ENCODE peak calls at places on chromosomes 6 and 20, in four cellular contexts. One of them, this sample, is unnamed.

GRCh38 chr20:53739799-53740785 is 146.5 kb upstream of the ZNF217 start:
- DNase-seq in IMR-90: peak; percentile 44
- DNase-seq in mesendoderm: no peak
- DNase-seq in neuronal stem cell: no peak
- DNase-seq in this sample: no peak

GRCh38 chr20:61370841-61371303 is 118.8 kb downstream of the CDH4 start:
- DNase-seq in IMR-90: no peak
- DNase-seq in mesendoderm: no peak
- DNase-seq in neuronal stem cell: peak; percentile 75
- DNase-seq in this sample: no peak

GRCh38 chr20:57195023-57195758 is 71.2 kb downstream of the BMP7 start:
- DNase-seq in IMR-90: peak; percentile 48
- DNase-seq in mesendoderm: no peak
- DNase-seq in neuronal stem cell: no peak
- DNase-seq in this sample: no peak

GRCh38 chr6:119986934-119987549 is 637.5 kb upstream of the MAN1A1 start:
- DNase-seq in IMR-90: no peak
- DNase-seq in mesendoderm: peak; percentile 53
- DNase-seq in neuronal stem cell: no peak
- DNase-seq in this sample: no peak

GRCh38 chr6:23969344-23969743 is 156.7 kb upstream of the NRSN1 start:
- DNase-seq in IMR-90: no peak
- DNase-seq in mesendoderm: no peak
- DNase-seq in neuronal stem cell: no peak
- DNase-seq in this sample: no peak

GRCh38 chr6:1526689-1527088 is 83.0 kb upstream of the FOXC1 start:
- DNase-seq in IMR-90: no peak
- DNase-seq in mesendoderm: no peak
- DNase-seq in neuronal stem cell: no peak
- DNase-seq in this sample: peak; percentile 15

GRCh38 chr20:48448601-48449384 is 379.0 kb downstream of the PREX1 start:
- DNase-seq in IMR-90: no peak
- DNase-seq in mesendoderm: no peak
- DNase-seq in neuronal stem cell: no peak
- DNase-seq in this sample: no peak

GRCh38 chr6:551405-551804 is 105.5 kb downstream of the HUS1B start:
- DNase-seq in IMR-90: peak; percentile 51
- DNase-seq in mesendoderm: peak; percentile 91
- DNase-seq in neuronal stem cell: peak; percentile 23
- DNase-seq in this sample: no peak

GRCh38 chr6:79250559-79250958 is 16.1 kb upstream of the HMGN3 start:
- DNase-seq in IMR-90: no peak
- DNase-seq in mesendoderm: no peak
- DNase-seq in neuronal stem cell: no peak
- DNase-seq in this sample: no peak

GRCh38 chr6:36232172-36232571 is 35.6 kb downstream of the BRPF3 start:
- DNase-seq in IMR-90: no peak
- DNase-seq in mesendoderm: no peak
- DNase-seq in neuronal stem cell: no peak
- DNase-seq in this sample: no peak

GRCh38 chr6:97240222-97240621 is 42.8 kb downstream of the MMS22L start:
- DNase-seq in IMR-90: peak; percentile 74
- DNase-seq in mesendoderm: no peak
- DNase-seq in neuronal stem cell: no peak
- DNase-seq in this sample: no peak

GRCh38 chr6:149046822-149047246 is 270.7 kb upstream of the TAB2 start:
- DNase-seq in IMR-90: peak; percentile 58
- DNase-seq in mesendoderm: peak; percentile 20
- DNase-seq in neuronal stem cell: no peak
- DNase-seq in this sample: no peak

GRCh38 chr6:140602843-140603242 is 1228.4 kb upstream of the CITED2 start:
- DNase-seq in IMR-90: no peak
- DNase-seq in mesendoderm: no peak
- DNase-seq in neuronal stem cell: no peak
- DNase-seq in this sample: no peak

GRCh38 chr6:111721677-111722219 is 116.1 kb upstream of the TRAF3IP2 start:
- DNase-seq in IMR-90: peak; percentile 44
- DNase-seq in mesendoderm: peak; percentile 65
- DNase-seq in neuronal stem cell: no peak
- DNase-seq in this sample: peak; percentile 52

GRCh38 chr20:38601216-38602184 is at the start of gene ARHGAP40:
- DNase-seq in IMR-90: no peak
- DNase-seq in mesendoderm: peak; percentile 78
- DNase-seq in neuronal stem cell: no peak
- DNase-seq in this sample: no peak

GRCh38 chr6:31692886-31693285 is 10.2 kb downstream of the ABHD16A start:
- DNase-seq in IMR-90: no peak
- DNase-seq in mesendoderm: no peak
- DNase-seq in neuronal stem cell: no peak
- DNase-seq in this sample: no peak

GRCh38 chr6:69719602-69720193 is 77.1 kb downstream of the LMBRD1 start:
- DNase-seq in IMR-90: peak; percentile 37
- DNase-seq in mesendoderm: peak; percentile 45
- DNase-seq in neuronal stem cell: no peak
- DNase-seq in this sample: no peak

GRCh38 chr6:166115609-166116008 is 52.0 kb downstream of the TBXT start:
- DNase-seq in IMR-90: no peak
- DNase-seq in mesendoderm: no peak
- DNase-seq in neuronal stem cell: no peak
- DNase-seq in this sample: no peak

GRCh38 chr6:80974579-80974978 is 777.9 kb downstream of the TENT5A start:
- DNase-seq in IMR-90: no peak
- DNase-seq in mesendoderm: peak; percentile 17
- DNase-seq in neuronal stem cell: no peak
- DNase-seq in this sample: no peak

GRCh38 chr6:100322886-100323285 is 141.8 kb downstream of the SIM1 start:
- DNase-seq in IMR-90: no peak
- DNase-seq in mesendoderm: no peak
- DNase-seq in neuronal stem cell: no peak
- DNase-seq in this sample: no peak

GRCh38 chr6:111709615-111710398 is 104.1 kb upstream of the TRAF3IP2 start:
- DNase-seq in IMR-90: peak; percentile 76
- DNase-seq in mesendoderm: peak; percentile 66
- DNase-seq in neuronal stem cell: peak; percentile 48
- DNase-seq in this sample: peak; percentile 64

GRCh38 chr6:30763155-30763617 is 18.8 kb upstream of the IER3 start:
- DNase-seq in IMR-90: no peak
- DNase-seq in mesendoderm: no peak
- DNase-seq in neuronal stem cell: no peak
- DNase-seq in this sample: no peak

DNA sequence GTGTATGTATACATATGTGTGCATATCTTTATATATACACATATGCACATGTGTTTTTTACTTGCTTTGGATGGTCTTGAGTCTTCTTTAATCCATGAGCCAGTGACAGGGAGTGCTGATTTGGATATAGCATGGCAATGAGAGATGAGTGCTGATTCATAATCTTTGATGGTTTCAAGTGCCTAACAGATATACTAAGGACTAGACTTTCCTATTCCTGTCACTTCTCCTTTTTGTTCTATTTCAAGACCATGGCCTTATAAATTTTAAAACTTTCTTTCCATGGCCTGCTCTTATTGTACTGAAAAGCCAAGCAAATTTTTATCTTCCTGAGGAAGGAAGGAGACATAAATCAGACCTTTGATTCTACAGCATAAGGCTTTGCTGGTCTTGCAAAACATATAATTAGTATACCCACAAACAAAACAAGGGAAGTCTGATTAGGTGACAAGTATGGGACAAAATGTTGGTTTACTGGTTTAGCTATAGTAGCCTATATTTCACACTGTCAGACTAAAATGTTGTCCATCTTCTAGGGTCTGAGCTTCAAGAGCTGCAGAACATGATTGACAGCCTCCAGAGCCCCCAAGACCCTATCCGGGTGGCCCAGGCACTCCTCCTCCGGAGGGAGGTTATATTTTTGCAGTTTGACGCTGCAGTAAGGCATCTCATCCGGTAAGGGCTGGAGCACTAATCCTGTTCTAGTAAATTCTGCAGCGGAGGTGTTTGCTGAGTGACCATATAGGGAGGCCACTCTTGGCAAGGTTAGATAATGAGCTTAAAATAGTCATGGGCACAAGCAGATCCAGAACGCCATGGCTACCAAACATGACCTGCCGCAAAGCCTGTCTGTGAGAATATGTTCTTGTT is 82.3 kb downstream of the CD164 start:
- DNase-seq in IMR-90: no peak
- DNase-seq in mesendoderm: no peak
- DNase-seq in neuronal stem cell: no peak
- DNase-seq in this sample: no peak
- H3K9ac ChIP-seq in IMR-90: no peak overlapping the region
- H3K9ac ChIP-seq in mesendoderm: no peak overlapping the region
- H3K9ac ChIP-seq in neuronal stem cell: no peak overlapping the region
- H3K9ac ChIP-seq in this sample: no peak overlapping the region

DNA sequence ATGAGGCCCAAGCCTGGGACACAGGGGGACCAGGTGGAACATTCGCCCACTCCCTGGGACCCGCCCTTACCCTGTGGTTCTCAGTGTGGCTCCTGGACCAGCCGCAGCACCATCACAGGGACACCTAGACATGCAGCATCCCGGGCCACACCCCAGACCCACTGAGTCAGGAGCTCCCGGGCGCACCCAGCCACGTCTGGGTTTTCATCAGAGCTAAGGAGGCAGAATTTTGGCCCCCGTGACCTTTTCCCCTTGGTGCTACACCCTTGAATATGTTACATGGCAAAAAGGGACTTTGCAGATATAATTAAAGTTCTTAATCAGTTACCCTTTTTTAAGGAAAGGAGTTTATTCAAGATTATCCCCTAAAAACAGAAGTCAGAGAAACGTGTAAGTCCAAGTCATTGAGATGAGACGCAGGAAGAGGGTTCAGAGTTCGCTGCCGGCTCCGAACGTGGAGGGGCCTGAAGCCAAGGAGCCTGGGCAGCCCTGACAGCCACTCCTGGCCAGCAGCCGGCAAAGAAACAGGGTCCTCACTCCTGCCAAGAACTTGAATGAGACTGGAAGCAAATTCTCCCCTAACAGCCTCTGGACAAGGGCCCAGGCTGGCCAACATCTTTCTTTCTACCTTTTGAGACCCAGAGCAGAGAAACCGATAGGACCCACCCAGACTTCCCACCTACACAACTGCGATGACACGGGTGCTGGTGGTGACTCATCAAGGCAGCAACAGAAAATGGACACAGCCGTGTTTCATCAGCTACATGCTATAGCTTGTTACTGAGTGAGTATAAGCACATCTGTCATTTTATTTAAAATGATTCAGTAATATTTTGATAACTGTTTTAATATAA is 25.3 kb downstream of the BFSP1 start:
- DNase-seq in IMR-90: peak; percentile 71
- DNase-seq in mesendoderm: peak; percentile 15
- DNase-seq in neuronal stem cell: no peak
- DNase-seq in this sample: no peak
- H3K9ac ChIP-seq in IMR-90: no peak overlapping the region
- H3K9ac ChIP-seq in mesendoderm: peak overlapping the region; percentile 64
- H3K9ac ChIP-seq in neuronal stem cell: no peak overlapping the region
- H3K9ac ChIP-seq in this sample: no peak overlapping the region

GRCh38 chr6:57313711-57314471 is 3.5 kb upstream of the PRIM2 start:
- DNase-seq in IMR-90: peak; percentile 98
- DNase-seq in mesendoderm: no peak
- DNase-seq in neuronal stem cell: no peak
- DNase-seq in this sample: no peak
- H3K9ac ChIP-seq in IMR-90: peak overlapping the region; percentile 62
- H3K9ac ChIP-seq in mesendoderm: no peak overlapping the region
- H3K9ac ChIP-seq in neuronal stem cell: no peak overlapping the region
- H3K9ac ChIP-seq in this sample: no peak overlapping the region

DNA sequence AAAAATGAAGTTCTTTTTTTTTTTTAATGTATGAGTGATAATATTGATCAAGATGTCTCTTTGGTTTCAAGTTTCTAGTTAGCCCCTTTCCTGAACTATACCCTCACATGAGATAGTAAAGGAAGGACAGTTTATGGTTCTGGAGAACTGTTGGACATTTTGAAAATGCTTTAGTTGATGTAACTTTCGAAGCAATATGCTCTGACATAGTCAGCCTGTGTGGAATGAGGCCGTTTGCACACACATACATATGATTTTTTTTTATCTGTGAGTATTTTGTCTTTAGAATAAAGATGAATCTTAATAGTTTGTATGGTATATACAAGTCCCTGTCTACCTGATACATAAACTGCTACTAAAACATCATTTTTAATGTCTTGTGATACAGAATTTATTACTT is 177.0 kb downstream of the ARID1B start:
- DNase-seq in IMR-90: peak; percentile 59
- DNase-seq in mesendoderm: no peak
- DNase-seq in neuronal stem cell: no peak
- DNase-seq in this sample: no peak
- H3K9ac ChIP-seq in IMR-90: peak overlapping the region; percentile 34
- H3K9ac ChIP-seq in mesendoderm: no peak overlapping the region
- H3K9ac ChIP-seq in neuronal stem cell: no peak overlapping the region
- H3K9ac ChIP-seq in this sample: no peak overlapping the region

DNA sequence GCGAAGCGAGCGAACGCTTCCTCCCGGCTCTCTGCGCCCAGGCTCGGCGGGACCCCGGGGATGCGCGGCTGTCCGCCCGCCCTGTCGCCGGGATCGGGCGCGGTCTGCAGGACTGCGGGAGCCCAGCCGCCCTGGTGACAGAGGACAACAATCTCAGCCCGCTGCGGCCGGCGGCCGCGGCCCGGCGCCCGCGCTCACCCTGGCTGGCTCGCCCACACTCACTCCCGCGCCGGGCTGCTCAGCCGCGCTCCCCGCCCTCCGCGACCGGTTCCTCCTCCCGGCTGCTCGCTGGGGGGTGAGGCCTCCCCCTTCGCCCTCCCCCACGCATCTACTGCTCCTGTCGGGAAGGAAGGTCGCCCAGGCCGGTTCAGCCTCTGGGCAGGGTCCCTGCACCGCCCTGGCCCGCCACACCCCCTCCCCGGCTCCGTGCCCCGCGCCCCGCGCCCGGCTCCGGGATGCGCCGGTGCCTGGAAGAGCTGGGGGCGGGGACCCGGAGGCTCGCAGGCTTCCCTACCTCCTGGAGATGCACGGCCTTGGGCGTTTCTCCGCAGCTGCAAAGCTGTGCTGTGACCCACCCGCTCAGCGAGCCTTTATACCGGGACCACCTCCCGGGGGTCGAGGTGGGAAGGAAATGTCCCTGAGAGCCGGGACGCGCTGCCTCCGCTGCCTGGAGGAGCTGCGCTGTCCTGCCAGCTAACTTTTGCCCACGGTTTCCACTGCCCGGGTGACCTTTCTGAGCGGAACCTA is at the start of gene SYNE1:
- DNase-seq in IMR-90: peak; percentile 16
- DNase-seq in mesendoderm: peak; percentile 51
- DNase-seq in neuronal stem cell: peak; percentile 35
- DNase-seq in this sample: no peak
- H3K9ac ChIP-seq in IMR-90: peak within 1 kb of the TSS; percentile 83
- H3K9ac ChIP-seq in mesendoderm: peak within 1 kb of the TSS; percentile 61
- H3K9ac ChIP-seq in neuronal stem cell: peak within 1 kb of the TSS; percentile 74
- H3K9ac ChIP-seq in this sample: no peak within 1 kb of the TSS

GRCh38 chr6:33299237-33299944 is 649 bp upstream of the RGL2 start:
- DNase-seq in IMR-90: peak; percentile 88
- DNase-seq in mesendoderm: peak; percentile 95
- DNase-seq in neuronal stem cell: peak; percentile 85
- DNase-seq in this sample: peak; percentile 95
- H3K9ac ChIP-seq in IMR-90: peak overlapping the region; percentile 91
- H3K9ac ChIP-seq in mesendoderm: peak overlapping the region; percentile 100
- H3K9ac ChIP-seq in neuronal stem cell: peak overlapping the region; percentile 99
- H3K9ac ChIP-seq in this sample: peak overlapping the region; percentile 93